ENCODE peak calls at places on chromosomes 4 and X, in four cellular contexts. X, U, Z and F are unnamed samples.

GRCh38 chr4:38672247-38673071 is 8.5 kb downstream of the KLF3 start:
- DNase-seq in X (no peak), U (peak), Z (no peak), F (no peak)

GRCh38 chr4:181548873-181549541 is 694.2 kb upstream of the TENM3 start:
- DNase-seq in X (no peak), U (no peak), Z (peak), F (no peak)

GRCh38 chr4:7320413-7320812 is 114.3 kb downstream of the PSAPL1 start:
- DNase-seq in X (no peak), U (no peak), Z (no peak), F (no peak)

GRCh38 chrX:140346711-140347110 is 158.2 kb downstream of the SOX3 start:
- DNase-seq in X (no peak), U (no peak), Z (no peak), F (no peak)

GRCh38 chr4:90007494-90008167 is 113.0 kb downstream of the MMRN1 start:
- DNase-seq in X (no peak), U (no peak), Z (no peak), F (no peak)

GRCh38 chr4:7677086-7677485 is 242.4 kb upstream of the PSAPL1 start:
- DNase-seq in X (no peak), U (no peak), Z (no peak), F (no peak)

GRCh38 chr4:40987151-40987550 is 227.2 kb downstream of the APBB2 start:
- DNase-seq in X (no peak), U (no peak), Z (no peak), F (no peak)

GRCh38 chr4:115154826-115155225 is 41.4 kb upstream of the NDST4 start:
- DNase-seq in X (no peak), U (no peak), Z (no peak), F (no peak)

GRCh38 chr4:93791570-93792195 is 36.9 kb upstream of the ATOH1 start:
- DNase-seq in X (peak), U (peak), Z (peak), F (no peak)

GRCh38 chr4:109207060-109207459 is 95.4 kb downstream of the COL25A1 start:
- DNase-seq in X (no peak), U (no peak), Z (no peak), F (no peak)

GRCh38 chr4:33060873-33061542 is 2340.8 kb downstream of the PCDH7 start:
- DNase-seq in X (peak), U (peak), Z (peak), F (no peak)

GRCh38 chrX:72620550-72621145 is 48.0 kb upstream of the HDAC8 start:
- DNase-seq in X (peak), U (peak), Z (peak), F (no peak)

GRCh38 chr4:99586322-99586721 is 11.7 kb downstream of the MTTP start:
- DNase-seq in X (no peak), U (no peak), Z (no peak), F (no peak)

GRCh38 chrX:18973527-18974192 is 10.3 kb downstream of the PHKA2 start:
- DNase-seq in X (no peak), U (peak), Z (no peak), F (no peak)

GRCh38 chr4:42482516-42483327 is 85.4 kb downstream of the SHISA3 start:
- DNase-seq in X (no peak), U (no peak), Z (no peak), F (no peak)

GRCh38 chr4:48431401-48431800 is 51.7 kb upstream of the SLC10A4 start:
- DNase-seq in X (no peak), U (no peak), Z (no peak), F (no peak)

GRCh38 chr4:106707776-106708603 is 328.1 kb downstream of the DKK2 start:
- DNase-seq in X (no peak), U (no peak), Z (no peak), F (no peak)

GRCh38 chr4:76178296-76178695 is 30.1 kb upstream of the NUP54 start:
- DNase-seq in X (no peak), U (no peak), Z (no peak), F (no peak)

GRCh38 chr4:55524844-55525571 is 21.7 kb downstream of the CLOCK start:
- DNase-seq in X (no peak), U (no peak), Z (no peak), F (no peak)

GRCh38 chrX:5086388-5086787 is 1142.3 kb downstream of the NLGN4X start:
- DNase-seq in X (no peak), U (no peak), Z (no peak), F (no peak)

GRCh38 chrX:30023451-30023850 is 191.9 kb upstream of the MAGEB2 start:
- DNase-seq in X (no peak), U (no peak), Z (no peak), F (no peak)

GRCh38 chrX:78595901-78596502 is 63.1 kb downstream of the RTL3 start:
- DNase-seq in X (no peak), U (no peak), Z (no peak), F (no peak)

GRCh38 chr4:37441231-37442061 is 196.9 kb downstream of the NWD2 start:
- DNase-seq in X (no peak), U (no peak), Z (peak), F (no peak)

GRCh38 chr4:65467280-65467679 is 203.0 kb downstream of the EPHA5 start:
- DNase-seq in X (no peak), U (no peak), Z (no peak), F (no peak)

GRCh38 chrX:102765217-102765616 is 44.7 kb downstream of the GPRASP3 start:
- DNase-seq in X (no peak), U (no peak), Z (no peak), F (peak)

GRCh38 chr4:24073948-24074347 is 184.1 kb upstream of the PPARGC1A start:
- DNase-seq in X (no peak), U (no peak), Z (no peak), F (no peak)

GRCh38 chr4:83830138-83830537 is 294.2 kb downstream of the GPAT3 start:
- DNase-seq in X (no peak), U (no peak), Z (no peak), F (no peak)

GRCh38 chrX:22004866-22005265 is 27.3 kb upstream of the PHEX start:
- DNase-seq in X (no peak), U (no peak), Z (no peak), F (no peak)

GRCh38 chr4:82642321-82642720 is 80.5 kb upstream of the TMEM150C start:
- DNase-seq in X (no peak), U (no peak), Z (no peak), F (no peak)

GRCh38 chr4:186765673-186766546 is 42.3 kb upstream of the FAT1 start:
- DNase-seq in X (no peak), U (peak), Z (peak), F (no peak)

GRCh38 chrX:40316502-40316901 is 218.7 kb upstream of the BCOR start:
- DNase-seq in X (no peak), U (no peak), Z (no peak), F (no peak)

GRCh38 chrX:40313269-40313668 is 215.5 kb upstream of the BCOR start:
- DNase-seq in X (no peak), U (no peak), Z (no peak), F (no peak)

GRCh38 chrX:40310016-40310415 is 212.3 kb upstream of the BCOR start:
- DNase-seq in X (no peak), U (no peak), Z (no peak), F (peak)

GRCh38 chrX:40318076-40318475 is 220.3 kb upstream of the BCOR start:
- DNase-seq in X (no peak), U (no peak), Z (no peak), F (no peak)

GRCh38 chrX:40314070-40314469 is 216.3 kb upstream of the BCOR start:
- DNase-seq in X (no peak), U (no peak), Z (no peak), F (no peak)
- TF ChIP-seq CTCF in X (no peak), U (no peak), Z (no peak), F (no peak)

DNA sequence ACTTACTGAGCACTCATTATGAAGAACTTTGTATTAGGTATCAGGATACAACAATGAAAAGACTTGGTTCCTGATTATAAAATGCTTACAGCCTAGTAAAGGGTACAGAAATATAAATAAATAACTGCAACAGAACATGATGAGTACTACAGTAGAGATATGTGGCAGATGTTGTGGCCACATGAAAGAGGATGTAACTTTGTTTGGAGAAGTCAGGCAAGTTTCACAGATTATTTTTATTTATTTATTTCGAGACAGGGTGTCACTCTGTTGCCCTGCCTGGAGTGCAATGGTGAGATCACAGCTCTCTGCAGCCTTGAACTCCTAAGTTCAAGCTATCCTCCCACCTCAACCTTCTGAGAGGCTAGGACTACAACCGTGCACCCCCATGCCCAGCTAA is 15.8 kb upstream of the UBE2K start:
- DNase-seq in X (no peak), U (no peak), Z (no peak), F (no peak)
- TF ChIP-seq POLR2A in X (no peak), U (no peak), Z (no peak), F (no peak)

GRCh38 chr4:53592686-53593641 is 1.7 kb upstream of the LNX1 start:
- DNase-seq in X (peak), U (peak), Z (no peak), F (no peak)
- H3K4me3 ChIP-seq in X (peak), U (no peak), Z (peak), F (no peak)

DNA sequence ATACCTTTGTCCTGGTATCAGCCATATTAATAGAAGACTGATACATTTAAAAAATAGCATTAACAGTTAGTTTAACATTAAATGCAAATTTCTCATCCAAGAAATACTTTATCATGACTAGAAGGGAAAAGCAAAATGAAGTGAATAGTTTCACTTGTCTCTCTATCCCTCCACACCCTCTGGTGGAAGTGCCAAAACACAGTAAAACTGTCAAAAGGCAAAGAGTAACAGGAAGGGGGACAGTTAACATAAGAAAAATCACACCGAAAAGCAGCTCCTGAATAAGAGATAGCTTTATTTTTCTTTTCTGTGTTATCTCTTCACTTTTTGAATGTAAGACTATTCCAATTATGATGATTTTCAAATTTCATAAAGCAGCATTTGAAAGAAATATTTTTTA is 187.2 kb downstream of the FBXW7 start:
- DNase-seq in X (no peak), U (no peak), Z (no peak), F (no peak)
- TF ChIP-seq CTCF in X (no peak), U (no peak), Z (peak), F (no peak)

GRCh38 chr4:184385705-184386141 is 88.6 kb downstream of the IRF2 start:
- DNase-seq in X (no peak), U (peak), Z (no peak), F (no peak)

GRCh38 chr4:184384810-184385557 is 89.4 kb downstream of the IRF2 start:
- DNase-seq in X (no peak), U (no peak), Z (no peak), F (no peak)

GRCh38 chr4:184382189-184382846 is 92.0 kb downstream of the IRF2 start:
- DNase-seq in X (no peak), U (no peak), Z (no peak), F (no peak)

GRCh38 chr4:184383497-184384055 is 90.8 kb downstream of the IRF2 start:
- DNase-seq in X (peak), U (peak), Z (peak), F (peak)

GRCh38 chr4:184384056-184384809 is 90.1 kb downstream of the IRF2 start:
- DNase-seq in X (no peak), U (peak), Z (no peak), F (peak)
- TF ChIP-seq POLR2A in X (no peak), U (peak), Z (no peak), F (no peak)

GRCh38 chr4:74111576-74111975 is 12.6 kb upstream of the CXCL2 start:
- DNase-seq in X (no peak), U (no peak), Z (no peak), F (no peak)

GRCh38 chr4:74109894-74110605 is 11.1 kb upstream of the CXCL2 start:
- DNase-seq in X (peak), U (peak), Z (peak), F (no peak)

GRCh38 chr4:74108457-74109115 is 9.6 kb upstream of the CXCL2 start:
- DNase-seq in X (no peak), U (no peak), Z (no peak), F (no peak)

GRCh38 chr4:74110670-74111069 is 11.7 kb upstream of the CXCL2 start:
- DNase-seq in X (no peak), U (no peak), Z (no peak), F (no peak)

GRCh38 chr4:74109116-74109791 is 10.3 kb upstream of the CXCL2 start:
- DNase-seq in X (peak), U (no peak), Z (peak), F (peak)
- H3K4me3 ChIP-seq in X (no peak), U (no peak), Z (peak), F (no peak)